ENCODE peak calls at places on chromosomes 6 and 20, in five cellular contexts. B is fibroblast of lung, E is neuronal stem cell, K is SJSA1, G is OCI-LY7. L is an unnamed sample.

GRCh38 chr6:134532694-134533624 is 215.0 kb upstream of the SGK1 start:
- DNase-seq in B (peak; percentile 37), E (no peak), K (no peak), G (no peak), L (peak; percentile 8)

GRCh38 chr20:53664121-53664520 is 70.5 kb upstream of the ZNF217 start:
- DNase-seq in B (peak; percentile 15), E (no peak), K (no peak), G (no peak), L (no peak)

GRCh38 chr6:33609444-33610034 is 11.6 kb upstream of the ITPR3 start:
- DNase-seq in B (peak; percentile 88), E (no peak), K (no peak), G (peak; percentile 41), L (no peak)

GRCh38 chr20:14568225-14568624 is 230.8 kb upstream of the FLRT3 start:
- DNase-seq in B (peak; percentile 22), E (peak; percentile 79), K (no peak), G (no peak), L (no peak)

GRCh38 chr6:66496659-66497058 is 789.6 kb upstream of the EYS start:
- DNase-seq in B (no peak), E (no peak), K (no peak), G (peak; percentile 13), L (peak; percentile 9)

GRCh38 chr6:33276864-33277662 is at the start of gene B3GALT4:
- DNase-seq in B (peak; percentile 75), E (peak; percentile 81), K (no peak), G (peak; percentile 83), L (peak; percentile 42)

GRCh38 chr6:57313711-57314471 is 3.5 kb upstream of the PRIM2 start:
- DNase-seq in B (peak; percentile 99), E (no peak), K (peak; percentile 94), G (no peak), L (peak; percentile 14)

GRCh38 chr6:142886431-142887170 is 58.4 kb downstream of the HIVEP2 start:
- DNase-seq in B (peak; percentile 54), E (no peak), K (no peak), G (peak; percentile 92), L (no peak)

GRCh38 chr6:111533087-111533784 is 50.2 kb upstream of the REV3L start:
- DNase-seq in B (no peak), E (no peak), K (no peak), G (no peak), L (no peak)

GRCh38 chr20:47330071-47330470 is 26.4 kb downstream of the ZMYND8 start:
- DNase-seq in B (no peak), E (no peak), K (no peak), G (no peak), L (no peak)

GRCh38 chr20:47334022-47334551 is 22.4 kb downstream of the ZMYND8 start:
- DNase-seq in B (peak; percentile 98), E (no peak), K (peak; percentile 78), G (no peak), L (no peak)

GRCh38 chr20:47335251-47336012 is 21.1 kb downstream of the ZMYND8 start:
- DNase-seq in B (peak; percentile 69), E (no peak), K (no peak), G (no peak), L (no peak)

GRCh38 chr20:47330933-47331708 is 25.4 kb downstream of the ZMYND8 start:
- DNase-seq in B (peak; percentile 90), E (no peak), K (peak; percentile 75), G (no peak), L (no peak)

DNA sequence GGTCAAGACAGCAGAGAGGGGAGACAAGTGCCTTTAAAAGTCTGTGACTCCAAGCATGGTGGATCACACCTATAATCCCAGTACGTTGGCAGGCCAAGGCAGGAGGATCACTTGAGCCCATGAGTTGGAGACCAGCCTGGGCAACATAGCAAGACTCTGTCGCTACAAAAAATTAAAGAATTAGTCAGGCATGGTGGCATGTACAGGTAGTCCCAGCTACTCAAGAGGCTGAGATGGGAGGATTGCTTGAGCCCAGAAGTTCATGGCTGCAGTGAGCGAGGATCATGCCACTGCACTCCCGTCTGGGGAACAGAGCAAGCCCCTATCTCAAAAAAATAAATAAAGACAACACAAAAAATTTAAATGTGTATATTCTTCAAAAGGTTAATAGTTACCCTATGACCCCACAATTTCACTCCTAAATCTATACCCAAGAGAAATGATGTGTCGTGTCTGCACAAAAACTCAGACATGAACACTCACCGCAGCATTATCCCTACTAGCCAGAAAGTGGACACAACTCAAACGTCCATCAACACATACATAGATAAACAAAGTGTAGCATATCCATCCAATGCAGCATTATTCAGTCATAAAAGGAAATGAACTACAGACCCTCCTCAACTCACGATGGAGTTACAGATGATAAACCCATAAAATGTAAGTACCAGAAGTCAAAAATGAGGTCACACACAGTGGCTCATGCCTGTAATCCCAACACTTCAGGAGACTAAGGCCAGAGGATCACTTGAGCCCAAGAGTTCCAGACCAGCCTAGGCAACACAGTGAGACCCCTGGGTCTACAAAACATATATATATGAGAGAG is 23.9 kb downstream of the ZMYND8 start:
- DNase-seq in B (no peak), E (no peak), K (no peak), G (no peak), L (no peak)
- H3K4me1 ChIP-seq in B (peaks cover 33% of the 10 kb centered on the region), E (no peaks in the 10 kb centered on the region), K (peaks cover 53% of the 10 kb centered on the region), G (peaks cover 23% of the 10 kb centered on the region), L (peaks cover 5% of the 10 kb centered on the region)

GRCh38 chr20:37236462-37236861 is 25.2 kb downstream of the GHRH start:
- DNase-seq in B (no peak), E (no peak), K (no peak), G (no peak), L (no peak)

GRCh38 chr20:37231970-37232620 is 29.5 kb downstream of the GHRH start:
- DNase-seq in B (peak; percentile 35), E (no peak), K (no peak), G (no peak), L (peak; percentile 96)

GRCh38 chr20:37234254-37234581 is 27.4 kb downstream of the GHRH start:
- DNase-seq in B (no peak), E (no peak), K (no peak), G (no peak), L (no peak)

GRCh38 chr20:37235065-37235464 is 26.5 kb downstream of the GHRH start:
- DNase-seq in B (no peak), E (no peak), K (no peak), G (no peak), L (no peak)

GRCh38 chr20:37233471-37234253 is 28.0 kb downstream of the GHRH start:
- DNase-seq in B (no peak), E (no peak), K (no peak), G (no peak), L (peak; percentile 54)
- H3K36me3 ChIP-seq in B (peaks cover 21% of the 10 kb centered on the region), E (peaks cover 100% of the 10 kb centered on the region), K (peaks cover 99% of the 10 kb centered on the region), G (peaks cover 98% of the 10 kb centered on the region), L (peaks cover 84% of the 10 kb centered on the region)

GRCh38 chr20:59578602-59579403 is 25.5 kb upstream of the PHACTR3 start:
- DNase-seq in B (no peak), E (no peak), K (no peak), G (no peak), L (no peak)

GRCh38 chr20:59581983-59582679 is 22.2 kb upstream of the PHACTR3 start:
- DNase-seq in B (no peak), E (no peak), K (no peak), G (no peak), L (no peak)

GRCh38 chr20:59580208-59580980 is 23.9 kb upstream of the PHACTR3 start:
- DNase-seq in B (no peak), E (no peak), K (no peak), G (no peak), L (no peak)

GRCh38 chr20:59579404-59580207 is 24.7 kb upstream of the PHACTR3 start:
- DNase-seq in B (no peak), E (no peak), K (no peak), G (no peak), L (no peak)

DNA sequence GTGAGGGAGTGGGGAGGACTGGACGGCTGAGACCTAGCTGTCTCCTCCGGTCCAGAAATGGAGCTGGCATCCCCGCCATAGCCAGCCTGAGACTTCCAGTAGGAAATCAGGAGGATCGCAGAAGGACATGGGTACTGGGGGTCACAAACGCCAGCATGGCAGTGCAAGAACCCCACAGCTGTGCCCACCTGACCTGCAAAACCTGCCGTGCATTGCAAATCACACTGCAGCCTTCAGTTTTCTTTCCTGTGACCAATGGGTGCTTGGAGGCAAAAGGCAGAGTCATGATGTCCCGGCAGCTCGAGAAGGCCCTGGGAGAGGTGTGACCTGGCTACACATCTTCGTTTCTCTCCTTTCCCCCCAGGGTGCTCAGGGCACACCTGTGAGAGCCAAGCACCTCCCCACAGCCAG is 23.3 kb upstream of the PHACTR3 start:
- DNase-seq in B (no peak), E (no peak), K (no peak), G (no peak), L (no peak)
- H3K4me1 ChIP-seq in B (no peaks in the 10 kb centered on the region), E (no peaks in the 10 kb centered on the region), K (no peaks in the 10 kb centered on the region), G (no peaks in the 10 kb centered on the region), L (peaks cover 2% of the 10 kb centered on the region)

DNA sequence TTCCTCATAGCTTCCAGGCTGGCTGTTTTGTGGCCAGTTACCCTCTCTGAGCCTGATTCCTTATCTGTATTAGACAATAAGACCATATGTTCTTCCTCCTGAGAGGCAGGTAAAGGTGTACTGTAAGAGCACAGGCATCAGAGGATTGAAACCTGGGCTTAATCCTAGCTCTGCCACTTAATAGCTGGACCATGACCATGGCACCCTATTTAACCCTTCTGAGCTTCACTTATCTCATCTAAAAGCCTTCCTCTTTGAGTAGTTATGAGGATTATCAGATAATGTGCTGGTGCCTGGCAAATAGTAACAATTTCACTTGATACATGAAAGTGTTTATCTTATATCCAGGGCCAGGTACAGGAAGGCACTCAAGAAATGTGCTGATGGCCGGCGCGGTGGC is 34.9 kb downstream of the BCL2L1 start:
- DNase-seq in B (no peak), E (no peak), K (no peak), G (no peak), L (no peak)
- H3K36me3 ChIP-seq in B (no peaks in the 10 kb centered on the region), E (peaks cover 57% of the 10 kb centered on the region), K (peaks cover 60% of the 10 kb centered on the region), G (peaks cover 61% of the 10 kb centered on the region), L (peaks cover 13% of the 10 kb centered on the region)